ENCODE peak calls at places on chromosomes 3 and 15, in eight cellular contexts. One of them, this sample, is unnamed.

GRCh38 chr15:34365073-34365825 is 1.7 kb downstream of the LPCAT4 start:
- DNase-seq in heart right ventricle: peak; percentile 59
- DNase-seq in A549: no peak
- DNase-seq in trophoblast cell: no peak
- DNase-seq in effector memory CD4-positive, alpha-beta T cell: peak; percentile 41
- DNase-seq in psoas muscle: no peak
- DNase-seq in pancreas: no peak
- DNase-seq in adrenal gland: no peak
- DNase-seq in this sample: no peak

GRCh38 chr3:178352300-178353021 is 183.8 kb upstream of the KCNMB2 start:
- DNase-seq in trophoblast cell: peak; percentile 65
- DNase-seq in pancreas: no peak
- DNase-seq in adrenal gland: no peak
- DNase-seq in heart right ventricle: no peak
- DNase-seq in psoas muscle: no peak
- DNase-seq in A549: peak; percentile 42
- DNase-seq in effector memory CD4-positive, alpha-beta T cell: no peak
- DNase-seq in this sample: peak; percentile 27

GRCh38 chr15:101172421-101173097 is 79.3 kb downstream of the CHSY1 start:
- DNase-seq in heart right ventricle: no peak
- DNase-seq in A549: no peak
- DNase-seq in pancreas: no peak
- DNase-seq in trophoblast cell: no peak
- DNase-seq in effector memory CD4-positive, alpha-beta T cell: no peak
- DNase-seq in adrenal gland: no peak
- DNase-seq in psoas muscle: no peak
- DNase-seq in this sample: no peak

GRCh38 chr15:30043211-30043655 is 39.5 kb upstream of the GOLGA8J start:
- DNase-seq in trophoblast cell: no peak
- DNase-seq in effector memory CD4-positive, alpha-beta T cell: no peak
- DNase-seq in A549: peak; percentile 40
- DNase-seq in pancreas: no peak
- DNase-seq in heart right ventricle: no peak
- DNase-seq in adrenal gland: no peak
- DNase-seq in psoas muscle: no peak
- DNase-seq in this sample: no peak

GRCh38 chr15:68300115-68300940 is 22.8 kb downstream of the FEM1B start:
- DNase-seq in heart right ventricle: peak; percentile 2
- DNase-seq in trophoblast cell: no peak
- DNase-seq in adrenal gland: no peak
- DNase-seq in pancreas: no peak
- DNase-seq in A549: no peak
- DNase-seq in effector memory CD4-positive, alpha-beta T cell: no peak
- DNase-seq in psoas muscle: no peak
- DNase-seq in this sample: no peak

GRCh38 chr3:112671930-112672715 is 31.2 kb upstream of the CCDC80 start:
- DNase-seq in A549: peak; percentile 64
- DNase-seq in trophoblast cell: peak; percentile 64
- DNase-seq in psoas muscle: no peak
- DNase-seq in heart right ventricle: no peak
- DNase-seq in adrenal gland: no peak
- DNase-seq in pancreas: no peak
- DNase-seq in effector memory CD4-positive, alpha-beta T cell: no peak
- DNase-seq in this sample: no peak

GRCh38 chr3:100891827-100892226 is 101.4 kb downstream of the ABI3BP start:
- DNase-seq in trophoblast cell: no peak
- DNase-seq in pancreas: no peak
- DNase-seq in effector memory CD4-positive, alpha-beta T cell: no peak
- DNase-seq in psoas muscle: no peak
- DNase-seq in A549: peak; percentile 20
- DNase-seq in adrenal gland: no peak
- DNase-seq in heart right ventricle: no peak
- DNase-seq in this sample: no peak

GRCh38 chr15:58399737-58400136 is 32.1 kb upstream of the LIPC start:
- DNase-seq in psoas muscle: no peak
- DNase-seq in A549: no peak
- DNase-seq in heart right ventricle: no peak
- DNase-seq in effector memory CD4-positive, alpha-beta T cell: no peak
- DNase-seq in adrenal gland: no peak
- DNase-seq in trophoblast cell: no peak
- DNase-seq in pancreas: no peak
- DNase-seq in this sample: no peak

GRCh38 chr3:116000315-116000714 is 377.0 kb downstream of the GAP43 start:
- DNase-seq in pancreas: no peak
- DNase-seq in heart right ventricle: no peak
- DNase-seq in adrenal gland: peak; percentile 34
- DNase-seq in psoas muscle: no peak
- DNase-seq in A549: peak; percentile 78
- DNase-seq in effector memory CD4-positive, alpha-beta T cell: no peak
- DNase-seq in trophoblast cell: peak; percentile 3
- DNase-seq in this sample: no peak

GRCh38 chr3:193978030-193978429 is 157.9 kb upstream of the HES1 start:
- DNase-seq in heart right ventricle: no peak
- DNase-seq in psoas muscle: no peak
- DNase-seq in effector memory CD4-positive, alpha-beta T cell: no peak
- DNase-seq in pancreas: no peak
- DNase-seq in A549: no peak
- DNase-seq in adrenal gland: no peak
- DNase-seq in trophoblast cell: peak; percentile 8
- DNase-seq in this sample: no peak

GRCh38 chr15:91515188-91515754 is 338.2 kb upstream of the SLCO3A1 start:
- DNase-seq in heart right ventricle: peak; percentile 44
- DNase-seq in adrenal gland: peak; percentile 51
- DNase-seq in effector memory CD4-positive, alpha-beta T cell: no peak
- DNase-seq in trophoblast cell: no peak
- DNase-seq in pancreas: no peak
- DNase-seq in psoas muscle: peak; percentile 66
- DNase-seq in A549: peak; percentile 67
- DNase-seq in this sample: no peak

GRCh38 chr15:33963831-33964664 is 4.2 kb upstream of the CHRM5 start:
- DNase-seq in heart right ventricle: no peak
- DNase-seq in psoas muscle: no peak
- DNase-seq in adrenal gland: no peak
- DNase-seq in effector memory CD4-positive, alpha-beta T cell: no peak
- DNase-seq in pancreas: no peak
- DNase-seq in trophoblast cell: peak; percentile 7
- DNase-seq in A549: peak; percentile 49
- DNase-seq in this sample: no peak

GRCh38 chr3:42698216-42698910 is 4.2 kb downstream of the HHATL start:
- DNase-seq in effector memory CD4-positive, alpha-beta T cell: no peak
- DNase-seq in heart right ventricle: no peak
- DNase-seq in adrenal gland: no peak
- DNase-seq in trophoblast cell: no peak
- DNase-seq in A549: no peak
- DNase-seq in psoas muscle: no peak
- DNase-seq in pancreas: no peak
- DNase-seq in this sample: no peak

GRCh38 chr3:117719316-117719926 is 1009.8 kb downstream of the TUSC7 start:
- DNase-seq in heart right ventricle: no peak
- DNase-seq in A549: peak; percentile 17
- DNase-seq in psoas muscle: no peak
- DNase-seq in adrenal gland: no peak
- DNase-seq in effector memory CD4-positive, alpha-beta T cell: no peak
- DNase-seq in trophoblast cell: no peak
- DNase-seq in pancreas: no peak
- DNase-seq in this sample: no peak

GRCh38 chr3:46209751-46210470 is 1.8 kb upstream of the CCR1 start:
- DNase-seq in heart right ventricle: no peak
- DNase-seq in effector memory CD4-positive, alpha-beta T cell: no peak
- DNase-seq in trophoblast cell: no peak
- DNase-seq in adrenal gland: no peak
- DNase-seq in psoas muscle: no peak
- DNase-seq in pancreas: no peak
- DNase-seq in A549: no peak
- DNase-seq in this sample: no peak

GRCh38 chr15:74528876-74529275 is 12.1 kb upstream of the ARID3B start:
- DNase-seq in A549: no peak
- DNase-seq in pancreas: no peak
- DNase-seq in adrenal gland: no peak
- DNase-seq in psoas muscle: no peak
- DNase-seq in trophoblast cell: no peak
- DNase-seq in heart right ventricle: no peak
- DNase-seq in effector memory CD4-positive, alpha-beta T cell: no peak
- DNase-seq in this sample: no peak

GRCh38 chr15:40873625-40874561 is at the start of gene RHOV:
- DNase-seq in effector memory CD4-positive, alpha-beta T cell: peak; percentile 29
- DNase-seq in heart right ventricle: no peak
- DNase-seq in pancreas: peak; percentile 95
- DNase-seq in trophoblast cell: peak; percentile 54
- DNase-seq in A549: peak; percentile 83
- DNase-seq in adrenal gland: peak; percentile 45
- DNase-seq in psoas muscle: peak; percentile 44
- DNase-seq in this sample: no peak

GRCh38 chr15:87349181-87349580 is 907.4 kb downstream of the NTRK3 start:
- DNase-seq in trophoblast cell: no peak
- DNase-seq in heart right ventricle: no peak
- DNase-seq in psoas muscle: no peak
- DNase-seq in pancreas: no peak
- DNase-seq in adrenal gland: no peak
- DNase-seq in effector memory CD4-positive, alpha-beta T cell: no peak
- DNase-seq in A549: peak; percentile 7
- DNase-seq in this sample: no peak

GRCh38 chr3:65334045-65334665 is 646.4 kb upstream of the ADAMTS9 start:
- DNase-seq in effector memory CD4-positive, alpha-beta T cell: no peak
- DNase-seq in trophoblast cell: no peak
- DNase-seq in psoas muscle: no peak
- DNase-seq in pancreas: no peak
- DNase-seq in heart right ventricle: peak; percentile 70
- DNase-seq in adrenal gland: peak; percentile 33
- DNase-seq in A549: no peak
- DNase-seq in this sample: no peak

GRCh38 chr15:77066961-77067690 is 3.8 kb downstream of the TSPAN3 start:
- DNase-seq in heart right ventricle: no peak
- DNase-seq in effector memory CD4-positive, alpha-beta T cell: no peak
- DNase-seq in trophoblast cell: no peak
- DNase-seq in A549: peak; percentile 85
- DNase-seq in psoas muscle: no peak
- DNase-seq in adrenal gland: no peak
- DNase-seq in pancreas: no peak
- DNase-seq in this sample: no peak
- H3K4me1 ChIP-seq in heart right ventricle: peaks cover 7% of the 10 kb centered on the region
- H3K4me1 ChIP-seq in effector memory CD4-positive, alpha-beta T cell: peaks cover 3% of the 10 kb centered on the region
- H3K4me1 ChIP-seq in trophoblast cell: peaks cover 5% of the 10 kb centered on the region
- H3K4me1 ChIP-seq in A549: peaks cover 66% of the 10 kb centered on the region
- H3K4me1 ChIP-seq in psoas muscle: peaks cover 63% of the 10 kb centered on the region
- H3K4me1 ChIP-seq in adrenal gland: peaks cover 39% of the 10 kb centered on the region
- H3K4me1 ChIP-seq in pancreas: peaks cover 57% of the 10 kb centered on the region
- H3K4me1 ChIP-seq in this sample: peaks cover 4% of the 10 kb centered on the region

GRCh38 chr3:170322501-170323328 is 34.8 kb upstream of the SKIL start:
- DNase-seq in effector memory CD4-positive, alpha-beta T cell: no peak
- DNase-seq in heart right ventricle: no peak
- DNase-seq in psoas muscle: no peak
- DNase-seq in A549: no peak
- DNase-seq in adrenal gland: no peak
- DNase-seq in trophoblast cell: no peak
- DNase-seq in pancreas: no peak
- DNase-seq in this sample: no peak
- H3K27ac ChIP-seq in effector memory CD4-positive, alpha-beta T cell: no peak overlapping the region
- H3K27ac ChIP-seq in heart right ventricle: no peak overlapping the region
- H3K27ac ChIP-seq in psoas muscle: no peak overlapping the region
- H3K27ac ChIP-seq in A549: peak overlapping the region; percentile 11
- H3K27ac ChIP-seq in adrenal gland: no peak overlapping the region
- H3K27ac ChIP-seq in trophoblast cell: no peak overlapping the region
- H3K27ac ChIP-seq in pancreas: no peak overlapping the region
- H3K27ac ChIP-seq in this sample: no peak overlapping the region

GRCh38 chr15:98384328-98385029 is 263.9 kb upstream of the IGF1R start:
- DNase-seq in pancreas: no peak
- DNase-seq in heart right ventricle: no peak
- DNase-seq in adrenal gland: no peak
- DNase-seq in trophoblast cell: no peak
- DNase-seq in psoas muscle: no peak
- DNase-seq in A549: no peak
- DNase-seq in effector memory CD4-positive, alpha-beta T cell: no peak
- DNase-seq in this sample: no peak
- H3K4me3 ChIP-seq in pancreas: no peak overlapping the region
- H3K4me3 ChIP-seq in heart right ventricle: no peak overlapping the region
- H3K4me3 ChIP-seq in adrenal gland: no peak overlapping the region
- H3K4me3 ChIP-seq in trophoblast cell: no peak overlapping the region
- H3K4me3 ChIP-seq in psoas muscle: no peak overlapping the region
- H3K4me3 ChIP-seq in A549: no peak overlapping the region
- H3K4me3 ChIP-seq in effector memory CD4-positive, alpha-beta T cell: no peak overlapping the region
- H3K4me3 ChIP-seq in this sample: no peak overlapping the region

GRCh38 chr15:98855067-98855814 is 152.4 kb downstream of the PGPEP1L start:
- DNase-seq in adrenal gland: no peak
- DNase-seq in effector memory CD4-positive, alpha-beta T cell: no peak
- DNase-seq in pancreas: no peak
- DNase-seq in trophoblast cell: no peak
- DNase-seq in A549: peak; percentile 53
- DNase-seq in psoas muscle: no peak
- DNase-seq in heart right ventricle: no peak
- DNase-seq in this sample: no peak

GRCh38 chr15:98854496-98854895 is 153.1 kb downstream of the PGPEP1L start:
- DNase-seq in effector memory CD4-positive, alpha-beta T cell: no peak
- DNase-seq in pancreas: no peak
- DNase-seq in A549: no peak
- DNase-seq in adrenal gland: peak; percentile 61
- DNase-seq in heart right ventricle: no peak
- DNase-seq in psoas muscle: no peak
- DNase-seq in trophoblast cell: no peak
- DNase-seq in this sample: no peak

GRCh38 chr15:98853593-98854420 is 153.8 kb downstream of the PGPEP1L start:
- DNase-seq in psoas muscle: no peak
- DNase-seq in effector memory CD4-positive, alpha-beta T cell: no peak
- DNase-seq in adrenal gland: no peak
- DNase-seq in trophoblast cell: no peak
- DNase-seq in heart right ventricle: no peak
- DNase-seq in pancreas: no peak
- DNase-seq in A549: peak; percentile 87
- DNase-seq in this sample: no peak

GRCh38 chr15:98856540-98856907 is 151.1 kb downstream of the PGPEP1L start:
- DNase-seq in pancreas: no peak
- DNase-seq in trophoblast cell: no peak
- DNase-seq in A549: peak; percentile 77
- DNase-seq in effector memory CD4-positive, alpha-beta T cell: no peak
- DNase-seq in psoas muscle: no peak
- DNase-seq in heart right ventricle: no peak
- DNase-seq in adrenal gland: no peak
- DNase-seq in this sample: no peak

DNA sequence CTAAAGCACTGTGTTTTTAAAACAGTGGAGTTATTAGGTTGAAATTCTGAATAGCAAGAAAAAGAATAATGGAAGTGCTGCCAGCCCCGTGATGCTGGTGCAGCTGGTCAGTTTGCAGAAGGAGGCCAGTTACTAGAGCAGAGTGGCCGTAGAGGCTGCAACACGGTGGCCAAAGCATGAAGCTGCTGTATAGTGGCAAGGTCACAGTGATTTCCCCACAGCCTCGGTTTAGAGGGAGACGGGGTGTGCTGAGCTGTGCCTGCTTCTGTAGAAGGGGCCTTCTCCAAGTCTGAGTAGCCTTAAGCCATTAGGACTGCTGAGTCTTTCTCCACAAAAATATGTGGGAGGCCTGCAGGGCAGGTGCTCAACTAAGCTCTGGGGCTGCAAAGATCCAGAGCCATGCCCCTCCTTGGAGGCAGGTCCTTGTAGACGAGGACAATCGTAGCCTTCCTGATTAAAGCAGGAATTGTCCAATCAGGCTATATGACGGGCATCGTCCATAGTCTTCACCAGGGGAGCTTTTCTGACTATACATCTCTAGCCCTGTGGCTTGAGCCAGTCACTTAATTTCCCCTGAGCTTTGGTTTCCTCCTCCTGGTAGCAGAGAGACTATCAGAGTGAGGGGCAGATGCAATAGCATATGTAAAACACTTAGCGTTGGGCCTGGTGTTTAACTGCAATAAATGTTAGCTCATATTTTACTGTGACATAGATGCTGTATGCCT is 151.6 kb downstream of the PGPEP1L start:
- DNase-seq in effector memory CD4-positive, alpha-beta T cell: no peak
- DNase-seq in trophoblast cell: no peak
- DNase-seq in A549: peak; percentile 63
- DNase-seq in psoas muscle: no peak
- DNase-seq in adrenal gland: peak; percentile 43
- DNase-seq in heart right ventricle: no peak
- DNase-seq in pancreas: no peak
- DNase-seq in this sample: no peak
- H3K4me1 ChIP-seq in effector memory CD4-positive, alpha-beta T cell: peaks cover 12% of the 10 kb centered on the region
- H3K4me1 ChIP-seq in trophoblast cell: peaks cover 33% of the 10 kb centered on the region
- H3K4me1 ChIP-seq in A549: peaks cover 88% of the 10 kb centered on the region
- H3K4me1 ChIP-seq in psoas muscle: peaks cover 19% of the 10 kb centered on the region
- H3K4me1 ChIP-seq in adrenal gland: peaks cover 66% of the 10 kb centered on the region
- H3K4me1 ChIP-seq in heart right ventricle: peaks cover 44% of the 10 kb centered on the region
- H3K4me1 ChIP-seq in pancreas: peaks cover 42% of the 10 kb centered on the region
- H3K4me1 ChIP-seq in this sample: peaks cover 11% of the 10 kb centered on the region

This sample was measured in iPS DF 6.9.